ENCODE peak calls at places on chromosomes 3 and 15, in seven cellular contexts. H is body of pancreas, A is upper lobe of left lung, U is gastrocnemius medialis, D is sigmoid colon, X is adrenal gland, G is A549. T is an unnamed sample.

GRCh38 chr15:44029940-44030568 is 165.0 kb downstream of the FRMD5 start:
- DNase-seq in U (no peak), G (no peak), D (no peak), A (no peak), H (no peak), X (no peak), T (no peak)

GRCh38 chr15:91887321-91887720 is 33.8 kb downstream of the SLCO3A1 start:
- DNase-seq in X (no peak), D (no peak), U (no peak), H (no peak), G (no peak), A (no peak), T (no peak)

GRCh38 chr3:80190051-80190450 is 422.3 kb upstream of the ROBO1 start:
- DNase-seq in A (no peak), H (no peak), G (no peak), X (peak), D (no peak), U (no peak), T (no peak)

GRCh38 chr3:131549340-131549739 is 46.6 kb upstream of the MRPL3 start:
- DNase-seq in X (no peak), U (no peak), H (no peak), A (no peak), G (no peak), D (no peak), T (no peak)

GRCh38 chr3:72848703-72849081 is 447 bp upstream of the SHQ1 start:
- DNase-seq in H (no peak), G (no peak), U (no peak), X (no peak), A (no peak), D (no peak), T (no peak)

GRCh38 chr3:179506792-179507191 is 55.5 kb upstream of the GNB4 start:
- DNase-seq in H (no peak), G (no peak), U (no peak), D (no peak), A (no peak), X (no peak), T (no peak)

GRCh38 chr3:139555249-139555648 is 15.7 kb upstream of the RBP1 start:
- DNase-seq in U (no peak), X (no peak), G (no peak), A (no peak), H (no peak), D (no peak), T (no peak)

GRCh38 chr15:43776101-43776717 is 557 bp downstream of the ELL3 start:
- DNase-seq in H (peak), G (no peak), D (no peak), X (peak), A (peak), U (peak), T (peak)

GRCh38 chr3:51388286-51389029 is 2.6 kb upstream of the RBM15B start:
- DNase-seq in H (no peak), G (no peak), X (peak), U (no peak), D (no peak), A (peak), T (peak)

GRCh38 chr3:180284331-180285110 is 247.8 kb upstream of the PEX5L start:
- DNase-seq in X (no peak), A (no peak), G (no peak), D (no peak), H (no peak), U (no peak), T (no peak)

GRCh38 chr3:187367561-187368103 is 553 bp upstream of the RTP4 start:
- DNase-seq in U (no peak), X (no peak), H (no peak), G (no peak), A (no peak), D (no peak), T (no peak)

GRCh38 chr3:177473184-177473583 is 275.9 kb upstream of the TBL1XR1 start:
- DNase-seq in D (no peak), A (no peak), U (peak), H (no peak), X (no peak), G (no peak), T (no peak)

GRCh38 chr3:123098411-123099330 is 31.8 kb downstream of the PDIA5 start:
- DNase-seq in H (peak), X (no peak), G (no peak), A (no peak), D (no peak), U (no peak), T (no peak)

GRCh38 chr3:42667523-42668402 is 14.3 kb downstream of the ZBTB47 start:
- DNase-seq in G (no peak), D (peak), H (no peak), X (no peak), U (peak), A (peak), T (peak)
- TF ChIP-seq POLR2A in G (no peak), D (no peak), H (no peak), X (no peak), U (peak), A (no peak), T (no peak)

DNA sequence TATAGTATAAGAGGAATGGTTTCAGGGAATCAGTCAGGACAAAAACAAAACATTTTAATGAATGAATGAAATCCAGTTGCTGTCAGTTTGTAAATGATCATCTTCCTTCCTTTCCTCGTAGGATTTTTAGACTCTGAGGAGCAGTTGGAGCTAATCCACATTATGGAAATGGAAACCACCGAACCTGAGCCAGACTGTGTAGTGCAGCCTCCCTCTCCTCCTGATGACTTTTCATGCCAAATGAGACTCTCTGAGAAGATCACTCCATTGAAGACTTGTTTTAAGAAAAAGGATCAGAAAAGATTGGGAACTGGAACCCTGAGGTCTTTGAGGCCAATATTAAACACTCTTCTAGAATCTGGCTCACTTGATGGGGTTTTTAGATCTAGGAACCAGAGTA is 3.1 kb downstream of the TIPARP start:
- DNase-seq in H (no peak), G (no peak), X (no peak), U (no peak), A (no peak), D (no peak), T (no peak)
- TF ChIP-seq POLR2A in H (no peak), G (no peak), X (no peak), U (no peak), A (no peak), D (no peak), T (no peak)

GRCh38 chr3:52536369-52537164 is at the start of gene UQCC5:
- DNase-seq in X (peak), D (peak), H (peak), U (peak), A (peak), G (peak), T (peak)
- TF ChIP-seq POLR2A in X (peak), D (peak), H (peak), U (peak), A (no peak), G (peak), T (peak)

DNA sequence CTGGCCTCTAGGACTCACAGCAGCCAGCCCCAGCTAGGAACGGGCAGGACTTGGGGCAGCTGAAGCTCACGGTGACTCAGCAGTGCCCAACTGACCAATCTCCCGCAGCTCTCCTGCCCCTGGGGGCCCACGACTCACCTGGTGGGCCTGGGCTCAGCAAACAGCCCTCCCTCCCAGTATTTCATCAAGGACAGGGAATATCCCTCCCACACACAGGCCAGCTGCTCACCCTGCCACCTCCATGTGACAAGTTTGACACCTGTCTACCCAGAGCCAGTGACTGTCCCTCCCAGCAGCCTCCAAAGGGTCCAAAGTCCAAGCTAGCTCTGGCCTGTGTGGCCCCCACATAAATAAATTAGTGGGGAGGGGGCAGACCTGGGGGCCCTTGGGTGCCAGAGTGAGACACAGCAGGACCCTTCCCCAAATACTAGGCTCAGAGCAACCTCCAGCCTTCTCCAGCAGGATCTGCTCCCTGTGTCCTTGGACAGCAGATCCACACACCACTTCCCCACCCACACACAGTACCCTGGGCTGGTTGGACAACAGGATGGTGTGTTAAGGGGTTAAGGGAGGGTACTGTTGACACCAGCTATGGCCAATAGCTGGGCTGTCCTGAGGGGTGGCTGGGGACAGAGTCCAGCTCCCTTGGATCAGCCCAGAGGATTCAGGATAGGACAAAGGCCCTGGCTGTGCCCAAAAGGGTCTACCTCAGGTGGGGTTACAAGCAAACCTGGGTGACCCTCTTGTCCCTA is 4.3 kb downstream of the GNAT1 start:
- DNase-seq in G (no peak), A (no peak), H (peak), X (no peak), D (no peak), U (no peak), T (no peak)
- TF ChIP-seq POLR2A in G (no peak), A (no peak), H (no peak), X (no peak), D (no peak), U (no peak), T (no peak)

GRCh38 chr3:189386739-189387138 is 215.0 kb downstream of the TPRG1 start:
- DNase-seq in D (no peak), X (no peak), G (no peak), H (no peak), A (no peak), U (no peak), T (no peak)
- TF ChIP-seq POLR2A in D (no peak), X (no peak), G (no peak), H (no peak), A (no peak), U (no peak), T (no peak)

DNA sequence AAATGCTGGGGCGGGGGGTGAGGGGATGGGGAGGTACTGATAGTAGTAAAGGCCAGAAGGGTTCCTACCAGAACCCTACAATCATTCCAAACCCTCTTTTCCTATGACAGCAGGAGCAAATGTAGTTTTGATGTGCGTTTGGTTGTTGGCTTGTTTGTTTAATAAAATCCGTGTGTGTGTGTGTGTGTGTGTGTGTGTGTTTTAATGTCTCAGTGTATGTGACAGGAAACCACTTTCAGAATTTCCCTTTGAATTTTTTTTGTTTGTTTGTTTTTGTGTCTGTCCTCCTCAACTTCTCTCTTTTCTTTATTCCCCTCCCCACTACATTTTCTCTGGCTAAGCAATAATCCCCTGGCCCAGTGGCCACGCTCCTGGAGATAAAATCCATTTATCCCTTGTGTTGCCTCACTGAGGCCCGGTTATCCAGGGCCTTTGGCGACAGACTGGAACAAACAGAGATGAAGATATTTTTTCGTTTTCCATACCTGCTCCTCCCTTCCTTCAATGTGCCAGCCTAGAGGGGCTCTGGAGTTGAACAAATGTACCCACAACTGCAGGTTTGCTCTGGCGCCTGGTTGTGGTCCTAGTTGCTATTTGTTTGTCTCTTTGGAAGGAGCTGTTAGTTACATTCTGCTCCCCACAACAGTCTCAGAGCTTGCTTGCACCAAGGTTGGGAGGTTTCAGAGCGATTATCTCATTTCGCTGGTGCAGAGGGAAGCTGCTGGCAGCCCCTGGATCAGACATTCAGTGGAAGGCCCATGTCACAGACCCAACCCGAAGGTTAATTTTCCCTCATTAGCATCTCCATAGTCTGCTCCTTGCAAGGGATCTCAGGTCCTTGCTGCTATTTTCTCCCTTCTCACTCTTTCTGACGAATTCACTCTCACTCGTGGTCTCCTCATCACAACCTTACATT is 17.9 kb downstream of the NR2F2 start:
- DNase-seq in G (no peak), U (no peak), H (no peak), A (no peak), X (peak), D (no peak), T (peak)
- TF ChIP-seq POLR2A in G (no peak), U (no peak), H (no peak), A (no peak), X (no peak), D (no peak), T (no peak)

GRCh38 chr3:11721114-11721440 is 77.4 kb upstream of the VGLL4 start:
- DNase-seq in G (no peak), D (no peak), H (no peak), A (no peak), X (no peak), U (no peak), T (peak)

GRCh38 chr3:11718582-11719405 is 75.1 kb upstream of the VGLL4 start:
- DNase-seq in U (no peak), X (peak), H (peak), A (peak), G (peak), D (peak), T (peak)

GRCh38 chr3:11717768-11718581 is 74.3 kb upstream of the VGLL4 start:
- DNase-seq in D (no peak), H (no peak), G (peak), X (no peak), A (no peak), U (no peak), T (no peak)

GRCh38 chr3:11719406-11720219 is 75.9 kb upstream of the VGLL4 start:
- DNase-seq in A (peak), H (peak), U (peak), G (peak), D (peak), X (peak), T (peak)

GRCh38 chr3:11720220-11721113 is 76.8 kb upstream of the VGLL4 start:
- DNase-seq in U (peak), A (peak), H (peak), G (peak), D (peak), X (peak), T (peak)
- TF ChIP-seq POLR2A in U (no peak), A (no peak), H (peak), G (peak), D (peak), X (no peak), T (peak)

DNA sequence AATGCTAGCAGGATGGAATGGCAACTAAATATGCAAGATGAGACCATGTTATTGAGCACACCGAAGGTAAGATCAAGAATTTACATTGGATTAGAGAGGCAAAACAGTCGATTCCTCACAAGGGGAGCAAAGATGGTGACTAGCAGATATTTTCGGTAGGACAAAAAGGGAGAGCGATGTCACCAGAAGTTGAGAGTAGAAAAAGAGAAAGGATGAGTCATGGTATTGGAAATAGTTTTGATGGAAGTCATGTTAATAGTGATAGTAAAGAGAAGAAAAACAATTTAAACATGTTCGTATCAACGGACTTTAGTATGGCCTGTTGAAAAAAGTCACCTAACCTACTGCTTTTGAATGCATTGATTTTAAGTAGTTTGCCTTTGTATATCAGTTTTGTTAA is 55.0 kb downstream of the UBE2E2 start:
- DNase-seq in G (no peak), A (no peak), H (no peak), U (no peak), D (no peak), X (no peak), T (no peak)
- TF ChIP-seq POLR2A in G (no peak), A (no peak), H (no peak), U (no peak), D (no peak), X (no peak), T (no peak)

DNA sequence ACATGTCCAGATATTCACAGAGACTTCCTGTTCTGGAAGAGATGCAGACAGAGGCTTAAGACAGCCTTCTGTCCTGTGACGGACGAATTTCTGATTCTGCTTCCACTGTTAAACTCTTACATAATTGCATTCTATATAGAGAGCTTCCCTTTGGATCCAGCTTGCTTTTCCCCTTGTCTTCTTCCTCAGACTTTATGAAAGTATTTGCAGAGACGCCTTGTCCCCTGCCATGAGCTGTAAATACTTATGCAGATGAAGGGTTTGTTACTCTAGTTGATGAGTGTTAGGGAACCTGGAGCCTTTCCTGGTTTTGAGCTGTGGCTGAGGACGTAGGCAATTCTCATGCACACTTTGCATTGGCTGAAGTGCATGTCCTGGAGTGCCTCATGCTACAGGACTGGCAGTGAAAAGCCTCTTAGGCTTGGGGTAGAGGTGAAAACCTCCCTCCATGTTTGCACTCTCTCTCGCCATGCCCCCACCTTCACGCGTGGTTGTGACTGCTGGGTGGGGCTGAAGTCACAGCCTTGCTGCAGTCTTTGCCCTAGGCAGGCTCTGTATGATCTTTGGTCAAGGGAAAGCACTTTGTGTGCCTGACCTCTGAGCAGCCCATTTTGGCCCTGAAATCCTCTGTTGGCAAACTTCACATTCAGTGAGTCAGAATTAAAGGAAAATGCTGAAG is 286.6 kb downstream of the PTPRG start:
- DNase-seq in H (peak), U (peak), X (peak), D (peak), G (no peak), A (peak), T (peak)
- TF ChIP-seq POLR2A in H (no peak), U (no peak), X (no peak), D (no peak), G (no peak), A (no peak), T (no peak)

GRCh38 chr15:22980189-22981136 is at the start of gene CYFIP1:
- DNase-seq in A (peak), X (peak), U (peak), H (peak), G (peak), D (peak), T (peak)
- TF ChIP-seq POLR2A in A (no peak), X (peak), U (peak), H (peak), G (peak), D (peak), T (no peak)